ENCODE peak calls at places on chromosomes 6 and 20, in six cellular contexts. One of them, this sample, is unnamed.
A peak's percentile ranks its signal among the peaks of the same experiment; 100 is the strongest.

GRCh38 chr6:139375239-139376053 is 998 bp upstream of the CITED2 start:
- DNase-seq in SK-N-SH: peak; percentile 79
- DNase-seq in dorsolateral prefrontal cortex: peak; percentile 85
- DNase-seq in mammary epithelial cell: peak; percentile 94
- DNase-seq in endothelial cell of umbilical vein: peak; percentile 94
- DNase-seq in WERI-Rb-1: peak; percentile 84
- DNase-seq in this sample: peak; percentile 96

GRCh38 chr6:157374889-157375443 is 6.0 kb upstream of the ZDHHC14 start:
- DNase-seq in SK-N-SH: no peak
- DNase-seq in endothelial cell of umbilical vein: no peak
- DNase-seq in WERI-Rb-1: no peak
- DNase-seq in mammary epithelial cell: peak; percentile 14
- DNase-seq in dorsolateral prefrontal cortex: no peak
- DNase-seq in this sample: peak; percentile 25

GRCh38 chr6:124524821-124525220 is 437.4 kb upstream of the RNF217 start:
- DNase-seq in SK-N-SH: no peak
- DNase-seq in mammary epithelial cell: no peak
- DNase-seq in dorsolateral prefrontal cortex: no peak
- DNase-seq in endothelial cell of umbilical vein: no peak
- DNase-seq in WERI-Rb-1: no peak
- DNase-seq in this sample: no peak

GRCh38 chr6:168193816-168194701 is 115.0 kb upstream of the FRMD1 start:
- DNase-seq in SK-N-SH: peak; percentile 43
- DNase-seq in mammary epithelial cell: no peak
- DNase-seq in endothelial cell of umbilical vein: no peak
- DNase-seq in dorsolateral prefrontal cortex: no peak
- DNase-seq in WERI-Rb-1: peak; percentile 59
- DNase-seq in this sample: no peak

GRCh38 chr6:106908386-106908840 is 66.1 kb downstream of the CD24 start:
- DNase-seq in SK-N-SH: no peak
- DNase-seq in WERI-Rb-1: no peak
- DNase-seq in mammary epithelial cell: peak; percentile 77
- DNase-seq in dorsolateral prefrontal cortex: no peak
- DNase-seq in endothelial cell of umbilical vein: no peak
- DNase-seq in this sample: peak; percentile 83

GRCh38 chr6:43924222-43924702 is 154.3 kb downstream of the VEGFA start:
- DNase-seq in mammary epithelial cell: peak; percentile 54
- DNase-seq in WERI-Rb-1: no peak
- DNase-seq in endothelial cell of umbilical vein: no peak
- DNase-seq in SK-N-SH: peak; percentile 47
- DNase-seq in dorsolateral prefrontal cortex: peak; percentile 47
- DNase-seq in this sample: no peak

GRCh38 chr6:20791932-20792331 is 257.7 kb downstream of the CDKAL1 start:
- DNase-seq in dorsolateral prefrontal cortex: no peak
- DNase-seq in WERI-Rb-1: no peak
- DNase-seq in mammary epithelial cell: no peak
- DNase-seq in SK-N-SH: peak; percentile 13
- DNase-seq in endothelial cell of umbilical vein: no peak
- DNase-seq in this sample: no peak

GRCh38 chr6:593139-593906 is 63.6 kb downstream of the HUS1B start:
- DNase-seq in SK-N-SH: peak; percentile 52
- DNase-seq in WERI-Rb-1: peak; percentile 61
- DNase-seq in mammary epithelial cell: peak; percentile 26
- DNase-seq in dorsolateral prefrontal cortex: no peak
- DNase-seq in endothelial cell of umbilical vein: peak; percentile 67
- DNase-seq in this sample: peak; percentile 53

GRCh38 chr6:83403191-83403590 is 27.7 kb downstream of the ME1 start:
- DNase-seq in SK-N-SH: no peak
- DNase-seq in endothelial cell of umbilical vein: no peak
- DNase-seq in mammary epithelial cell: no peak
- DNase-seq in dorsolateral prefrontal cortex: no peak
- DNase-seq in WERI-Rb-1: no peak
- DNase-seq in this sample: no peak

GRCh38 chr6:73746776-73747175 is 50.8 kb downstream of the CD109 start:
- DNase-seq in dorsolateral prefrontal cortex: no peak
- DNase-seq in endothelial cell of umbilical vein: no peak
- DNase-seq in SK-N-SH: no peak
- DNase-seq in mammary epithelial cell: no peak
- DNase-seq in WERI-Rb-1: no peak
- DNase-seq in this sample: no peak

GRCh38 chr6:27863962-27864905 is 48.0 kb downstream of the OR2B2 start:
- DNase-seq in dorsolateral prefrontal cortex: no peak
- DNase-seq in endothelial cell of umbilical vein: peak; percentile 22
- DNase-seq in mammary epithelial cell: no peak
- DNase-seq in WERI-Rb-1: no peak
- DNase-seq in SK-N-SH: no peak
- DNase-seq in this sample: peak; percentile 12

GRCh38 chr20:48690888-48691287 is 136.9 kb downstream of the PREX1 start:
- DNase-seq in mammary epithelial cell: no peak
- DNase-seq in dorsolateral prefrontal cortex: peak; percentile 67
- DNase-seq in WERI-Rb-1: no peak
- DNase-seq in endothelial cell of umbilical vein: no peak
- DNase-seq in SK-N-SH: no peak
- DNase-seq in this sample: peak; percentile 58

GRCh38 chr6:12288844-12289654 is 1.1 kb upstream of the EDN1 start:
- DNase-seq in SK-N-SH: peak; percentile 75
- DNase-seq in WERI-Rb-1: peak; percentile 77
- DNase-seq in dorsolateral prefrontal cortex: no peak
- DNase-seq in endothelial cell of umbilical vein: peak; percentile 91
- DNase-seq in mammary epithelial cell: peak; percentile 69
- DNase-seq in this sample: peak; percentile 72

GRCh38 chr20:63320616-63321147 is 27.7 kb downstream of the COL20A1 start:
- DNase-seq in endothelial cell of umbilical vein: no peak
- DNase-seq in SK-N-SH: no peak
- DNase-seq in dorsolateral prefrontal cortex: no peak
- DNase-seq in WERI-Rb-1: no peak
- DNase-seq in mammary epithelial cell: no peak
- DNase-seq in this sample: no peak

DNA sequence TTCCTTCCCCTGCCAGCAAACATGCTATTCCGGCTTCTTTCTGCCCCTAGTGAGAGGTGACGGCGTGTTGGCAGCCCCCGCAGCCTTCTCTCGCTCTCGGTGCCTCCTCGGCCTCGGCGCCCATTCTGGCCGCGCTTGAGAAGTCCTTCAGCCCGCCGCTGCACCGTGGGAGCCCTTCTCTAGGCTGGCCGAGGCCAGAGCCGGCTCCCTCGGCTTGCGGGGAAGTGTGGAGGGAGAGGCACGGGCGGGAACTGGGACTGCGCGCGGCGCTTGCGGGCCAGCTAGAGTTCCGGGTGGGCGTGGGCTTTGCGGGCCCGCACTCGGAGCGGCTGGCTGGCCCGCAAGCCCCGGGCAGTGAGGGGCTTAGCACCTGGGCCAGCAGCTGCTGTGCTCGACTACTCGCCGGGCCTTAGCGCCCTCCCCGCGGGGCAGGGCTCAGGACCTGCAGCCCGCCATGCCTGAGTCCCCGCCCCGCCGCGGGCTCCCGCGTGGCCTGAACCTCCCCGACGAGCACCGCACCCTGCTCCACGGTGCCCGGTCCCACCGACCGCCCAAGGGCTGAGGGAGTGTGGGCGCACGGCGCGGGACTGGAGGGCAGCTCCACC is 20.0 kb upstream of the PXDC1 start:
- DNase-seq in WERI-Rb-1: no peak
- DNase-seq in mammary epithelial cell: no peak
- DNase-seq in dorsolateral prefrontal cortex: no peak
- DNase-seq in endothelial cell of umbilical vein: no peak
- DNase-seq in SK-N-SH: no peak
- DNase-seq in this sample: no peak
- H3K4me3 ChIP-seq in WERI-Rb-1: no peak overlapping the region
- H3K4me3 ChIP-seq in mammary epithelial cell: no peak overlapping the region
- H3K4me3 ChIP-seq in dorsolateral prefrontal cortex: no peak overlapping the region
- H3K4me3 ChIP-seq in endothelial cell of umbilical vein: no peak overlapping the region
- H3K4me3 ChIP-seq in SK-N-SH: no peak overlapping the region
- H3K4me3 ChIP-seq in this sample: no peak overlapping the region

DNA sequence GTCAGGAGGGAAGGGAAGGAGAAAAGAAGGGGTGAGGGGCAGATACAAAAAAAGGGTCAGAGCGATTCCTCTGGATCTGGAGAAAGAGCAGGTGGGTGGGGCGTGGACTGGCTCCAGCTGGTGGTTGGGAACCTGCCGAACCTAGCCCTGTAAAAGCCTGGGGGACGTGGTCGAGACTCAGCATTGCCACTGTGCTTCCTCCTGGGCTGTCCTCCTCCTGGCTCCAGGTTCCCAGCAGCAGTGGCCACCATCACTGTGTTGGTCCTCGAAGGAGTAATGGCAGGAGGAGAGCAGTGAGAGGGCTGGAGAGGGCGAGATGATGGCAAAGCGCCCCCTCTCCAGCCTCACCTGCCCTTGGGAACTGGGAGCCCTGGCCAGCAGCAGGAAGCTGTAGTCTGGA is 3.5 kb upstream of the RAET1L start:
- DNase-seq in mammary epithelial cell: no peak
- DNase-seq in endothelial cell of umbilical vein: no peak
- DNase-seq in WERI-Rb-1: no peak
- DNase-seq in dorsolateral prefrontal cortex: no peak
- DNase-seq in SK-N-SH: no peak
- DNase-seq in this sample: no peak
- H3K27me3 ChIP-seq in mammary epithelial cell: no peaks in the 10 kb centered on the region
- H3K27me3 ChIP-seq in endothelial cell of umbilical vein: peaks cover 42% of the 10 kb centered on the region
- H3K27me3 ChIP-seq in WERI-Rb-1: peaks cover 86% of the 10 kb centered on the region
- H3K27me3 ChIP-seq in dorsolateral prefrontal cortex: peaks cover 13% of the 10 kb centered on the region
- H3K27me3 ChIP-seq in SK-N-SH: peaks cover 50% of the 10 kb centered on the region
- H3K27me3 ChIP-seq in this sample: peaks cover 25% of the 10 kb centered on the region

DNA sequence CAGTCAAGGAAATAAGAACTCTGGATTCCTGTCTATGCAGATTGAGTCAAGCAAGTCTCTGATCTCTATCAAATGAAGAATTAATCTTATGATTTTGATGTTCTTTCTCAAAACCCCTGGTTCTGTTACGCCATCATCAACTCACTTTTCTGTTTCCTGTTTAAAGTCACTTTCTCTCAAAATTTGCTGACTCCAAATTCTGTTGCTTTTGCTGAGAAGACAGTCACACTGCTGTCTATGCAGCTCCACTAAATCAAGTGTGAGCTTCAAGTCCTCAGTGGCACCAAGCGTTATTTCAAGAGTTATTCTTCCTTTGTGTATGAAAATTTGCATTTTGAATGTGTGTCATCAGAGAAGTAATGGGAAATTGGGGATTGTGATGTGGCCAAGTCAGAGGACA is 663.3 kb downstream of the KIF16B start:
- DNase-seq in mammary epithelial cell: no peak
- DNase-seq in SK-N-SH: no peak
- DNase-seq in endothelial cell of umbilical vein: no peak
- DNase-seq in WERI-Rb-1: no peak
- DNase-seq in dorsolateral prefrontal cortex: no peak
- DNase-seq in this sample: no peak
- H3K4me3 ChIP-seq in mammary epithelial cell: no peak overlapping the region
- H3K4me3 ChIP-seq in SK-N-SH: no peak overlapping the region
- H3K4me3 ChIP-seq in endothelial cell of umbilical vein: no peak overlapping the region
- H3K4me3 ChIP-seq in WERI-Rb-1: no peak overlapping the region
- H3K4me3 ChIP-seq in dorsolateral prefrontal cortex: no peak overlapping the region
- H3K4me3 ChIP-seq in this sample: no peak overlapping the region

DNA sequence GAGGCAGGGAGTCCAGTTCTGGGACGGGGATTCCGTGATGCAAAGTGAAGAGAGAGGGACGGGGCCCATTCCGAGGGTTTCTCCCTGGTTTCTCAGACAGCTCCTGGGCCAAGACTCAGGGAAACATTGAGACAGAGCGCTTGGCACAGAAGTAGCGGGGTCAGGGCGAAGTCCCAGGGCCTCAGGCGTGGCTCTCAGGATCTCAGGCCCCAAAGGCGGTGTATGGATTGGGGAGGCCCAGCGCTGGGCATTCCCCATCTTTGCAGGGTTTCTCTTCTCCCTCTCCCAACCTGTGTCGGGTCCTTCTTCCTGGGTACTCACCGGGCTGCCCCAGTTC is 35.9 kb upstream of the HLA-G start:
- DNase-seq in WERI-Rb-1: no peak
- DNase-seq in dorsolateral prefrontal cortex: no peak
- DNase-seq in mammary epithelial cell: peak; percentile 63
- DNase-seq in endothelial cell of umbilical vein: no peak
- DNase-seq in SK-N-SH: peak; percentile 14
- DNase-seq in this sample: peak; percentile 69
- H3K27me3 ChIP-seq in WERI-Rb-1: no peaks in the 10 kb centered on the region
- H3K27me3 ChIP-seq in dorsolateral prefrontal cortex: no peaks in the 10 kb centered on the region
- H3K27me3 ChIP-seq in mammary epithelial cell: no peaks in the 10 kb centered on the region
- H3K27me3 ChIP-seq in endothelial cell of umbilical vein: peaks cover 29% of the 10 kb centered on the region
- H3K27me3 ChIP-seq in SK-N-SH: peaks cover 27% of the 10 kb centered on the region
- H3K27me3 ChIP-seq in this sample: peaks cover 9% of the 10 kb centered on the region

GRCh38 chr6:134185277-134185676 is 132.6 kb downstream of the SGK1 start:
- DNase-seq in WERI-Rb-1: no peak
- DNase-seq in SK-N-SH: no peak
- DNase-seq in dorsolateral prefrontal cortex: no peak
- DNase-seq in mammary epithelial cell: no peak
- DNase-seq in endothelial cell of umbilical vein: no peak
- DNase-seq in this sample: no peak

GRCh38 chr6:134183844-134184243 is 131.4 kb upstream of the SLC2A12 start:
- DNase-seq in endothelial cell of umbilical vein: no peak
- DNase-seq in mammary epithelial cell: no peak
- DNase-seq in dorsolateral prefrontal cortex: no peak
- DNase-seq in SK-N-SH: no peak
- DNase-seq in WERI-Rb-1: no peak
- DNase-seq in this sample: peak; percentile 17

GRCh38 chr6:134186355-134186754 is 131.6 kb downstream of the SGK1 start:
- DNase-seq in mammary epithelial cell: no peak
- DNase-seq in WERI-Rb-1: no peak
- DNase-seq in endothelial cell of umbilical vein: no peak
- DNase-seq in dorsolateral prefrontal cortex: no peak
- DNase-seq in SK-N-SH: no peak
- DNase-seq in this sample: no peak

GRCh38 chr6:134178230-134179044 is 126.0 kb upstream of the SLC2A12 start:
- DNase-seq in WERI-Rb-1: peak; percentile 82
- DNase-seq in endothelial cell of umbilical vein: peak; percentile 94
- DNase-seq in dorsolateral prefrontal cortex: peak; percentile 81
- DNase-seq in SK-N-SH: peak; percentile 66
- DNase-seq in mammary epithelial cell: peak; percentile 93
- DNase-seq in this sample: peak; percentile 96

GRCh38 chr6:134182528-134182927 is 130.1 kb upstream of the SLC2A12 start:
- DNase-seq in WERI-Rb-1: peak; percentile 74
- DNase-seq in endothelial cell of umbilical vein: no peak
- DNase-seq in mammary epithelial cell: no peak
- DNase-seq in dorsolateral prefrontal cortex: no peak
- DNase-seq in SK-N-SH: no peak
- DNase-seq in this sample: peak; percentile 18
- H3K4me3 ChIP-seq in WERI-Rb-1: no peak overlapping the region
- H3K4me3 ChIP-seq in endothelial cell of umbilical vein: no peak overlapping the region
- H3K4me3 ChIP-seq in mammary epithelial cell: no peak overlapping the region
- H3K4me3 ChIP-seq in dorsolateral prefrontal cortex: no peak overlapping the region
- H3K4me3 ChIP-seq in SK-N-SH: no peak overlapping the region
- H3K4me3 ChIP-seq in this sample: no peak overlapping the region

GRCh38 chr20:25062841-25063240 is 4.9 kb upstream of the ACSS1 start:
- DNase-seq in mammary epithelial cell: no peak
- DNase-seq in WERI-Rb-1: no peak
- DNase-seq in endothelial cell of umbilical vein: no peak
- DNase-seq in dorsolateral prefrontal cortex: no peak
- DNase-seq in SK-N-SH: no peak
- DNase-seq in this sample: no peak
- H3K27me3 ChIP-seq in mammary epithelial cell: peaks cover 16% of the 10 kb centered on the region
- H3K27me3 ChIP-seq in WERI-Rb-1: peaks cover 3% of the 10 kb centered on the region
- H3K27me3 ChIP-seq in endothelial cell of umbilical vein: peaks cover 16% of the 10 kb centered on the region
- H3K27me3 ChIP-seq in dorsolateral prefrontal cortex: no peaks in the 10 kb centered on the region
- H3K27me3 ChIP-seq in SK-N-SH: peaks cover 75% of the 10 kb centered on the region
- H3K27me3 ChIP-seq in this sample: no peaks in the 10 kb centered on the region